ENCODE peak calls at places on chromosome 12, in four cellular contexts. I is K562, U is breast epithelium, E is transverse colon. A is an unnamed sample.

GRCh38 chr12:69442894-69443293 is 27.3 kb upstream of the FRS2 start:
- DNase-seq in I (no peak), U (no peak), E (no peak), A (no peak)

GRCh38 chr12:108133482-108133881 is 4.4 kb downstream of the WSCD2 start:
- DNase-seq in I (no peak), U (no peak), E (no peak), A (no peak)

GRCh38 chr12:119156401-119156800 is 22.3 kb upstream of the HSPB8 start:
- DNase-seq in I (peak), U (no peak), E (no peak), A (no peak)

GRCh38 chr12:16605666-16606116 is 271 bp downstream of the LMO3 start:
- DNase-seq in I (no peak), U (no peak), E (no peak), A (no peak)

GRCh38 chr12:95418142-95418541 is 55.8 kb upstream of the METAP2 start:
- DNase-seq in I (no peak), U (no peak), E (no peak), A (no peak)

GRCh38 chr12:109736552-109737108 is 23.0 kb downstream of the FAM222A start:
- DNase-seq in I (peak), U (peak), E (no peak), A (peak)

GRCh38 chr12:109696485-109697269 is 16.9 kb upstream of the FAM222A start:
- DNase-seq in I (peak), U (no peak), E (no peak), A (no peak)

GRCh38 chr12:58776144-58776543 is 144.2 kb downstream of the LRIG3 start:
- DNase-seq in I (no peak), U (no peak), E (no peak), A (no peak)

GRCh38 chr12:92199846-92200576 is 54.4 kb upstream of the BTG1 start:
- DNase-seq in I (no peak), U (no peak), E (no peak), A (no peak)

GRCh38 chr12:51417826-51418225 is 6.8 kb upstream of the SLC4A8 start:
- DNase-seq in I (no peak), U (no peak), E (no peak), A (no peak)

GRCh38 chr12:14272954-14273910 is 92.2 kb upstream of the ATF7IP start:
- DNase-seq in I (no peak), U (no peak), E (no peak), A (no peak)

GRCh38 chr12:30754383-30754749 is 385 bp downstream of the CAPRIN2 start:
- DNase-seq in I (no peak), U (no peak), E (no peak), A (no peak)

GRCh38 chr12:111276189-111276588 is 92.7 kb downstream of the PHETA1 start:
- DNase-seq in I (no peak), U (no peak), E (no peak), A (no peak)

GRCh38 chr12:123896786-123897185 is 75.8 kb downstream of the CCDC92 start:
- DNase-seq in I (no peak), U (no peak), E (no peak), A (no peak)

GRCh38 chr12:87796961-87797516 is 232.2 kb downstream of the C12orf50 start:
- DNase-seq in I (no peak), U (no peak), E (no peak), A (no peak)

GRCh38 chr12:51592034-51592705 is 1.1 kb downstream of the SCN8A start:
- DNase-seq in I (no peak), U (no peak), E (no peak), A (no peak)

GRCh38 chr12:42173961-42174521 is 29.4 kb upstream of the GXYLT1 start:
- DNase-seq in I (no peak), U (no peak), E (no peak), A (no peak)

GRCh38 chr12:98998697-98999299 is 353.7 kb downstream of the APAF1 start:
- DNase-seq in I (peak), U (no peak), E (no peak), A (no peak)

GRCh38 chr12:129186952-129187351 is 333.7 kb downstream of the GLT1D1 start:
- DNase-seq in I (no peak), U (no peak), E (no peak), A (no peak)
- TF ChIP-seq CTCF in I (peak), U (no peak), E (no peak), A (no peak)

GRCh38 chr12:101969-102878 is 35.7 kb downstream of the IQSEC3 start:
- DNase-seq in I (peak), U (no peak), E (no peak), A (no peak)

GRCh38 chr12:105696-106095 is 39.1 kb downstream of the IQSEC3 start:
- DNase-seq in I (no peak), U (no peak), E (no peak), A (no peak)

GRCh38 chr12:104573-105081 is 38.1 kb downstream of the IQSEC3 start:
- DNase-seq in I (no peak), U (no peak), E (peak), A (no peak)

GRCh38 chr12:102879-103168 is 36.3 kb downstream of the IQSEC3 start:
- DNase-seq in I (no peak), U (no peak), E (no peak), A (no peak)

GRCh38 chr12:103169-103981 is 36.8 kb downstream of the IQSEC3 start:
- DNase-seq in I (peak), U (no peak), E (no peak), A (no peak)
- TF ChIP-seq POLR2AphosphoS5 in I (no peak), U (no peak), E (no peak), A (no peak)

GRCh38 chr12:62646566-62646965 is 179.9 kb downstream of the MON2 start:
- DNase-seq in I (no peak), U (no peak), E (no peak), A (no peak)
- TF ChIP-seq CTCF in I (no peak), U (no peak), E (no peak), A (no peak)

GRCh38 chr12:64742371-64742770 is 16.8 kb downstream of the GNS start:
- DNase-seq in I (no peak), U (no peak), E (no peak), A (no peak)
- TF ChIP-seq POLR2AphosphoS5 in I (no peak), U (no peak), E (no peak), A (no peak)

GRCh38 chr12:11026118-11026517 is 3.7 kb upstream of the TAS2R19 start:
- DNase-seq in I (no peak), U (no peak), E (no peak), A (no peak)
- TF ChIP-seq CTCF in I (no peak), U (no peak), E (no peak), A (no peak)

DNA sequence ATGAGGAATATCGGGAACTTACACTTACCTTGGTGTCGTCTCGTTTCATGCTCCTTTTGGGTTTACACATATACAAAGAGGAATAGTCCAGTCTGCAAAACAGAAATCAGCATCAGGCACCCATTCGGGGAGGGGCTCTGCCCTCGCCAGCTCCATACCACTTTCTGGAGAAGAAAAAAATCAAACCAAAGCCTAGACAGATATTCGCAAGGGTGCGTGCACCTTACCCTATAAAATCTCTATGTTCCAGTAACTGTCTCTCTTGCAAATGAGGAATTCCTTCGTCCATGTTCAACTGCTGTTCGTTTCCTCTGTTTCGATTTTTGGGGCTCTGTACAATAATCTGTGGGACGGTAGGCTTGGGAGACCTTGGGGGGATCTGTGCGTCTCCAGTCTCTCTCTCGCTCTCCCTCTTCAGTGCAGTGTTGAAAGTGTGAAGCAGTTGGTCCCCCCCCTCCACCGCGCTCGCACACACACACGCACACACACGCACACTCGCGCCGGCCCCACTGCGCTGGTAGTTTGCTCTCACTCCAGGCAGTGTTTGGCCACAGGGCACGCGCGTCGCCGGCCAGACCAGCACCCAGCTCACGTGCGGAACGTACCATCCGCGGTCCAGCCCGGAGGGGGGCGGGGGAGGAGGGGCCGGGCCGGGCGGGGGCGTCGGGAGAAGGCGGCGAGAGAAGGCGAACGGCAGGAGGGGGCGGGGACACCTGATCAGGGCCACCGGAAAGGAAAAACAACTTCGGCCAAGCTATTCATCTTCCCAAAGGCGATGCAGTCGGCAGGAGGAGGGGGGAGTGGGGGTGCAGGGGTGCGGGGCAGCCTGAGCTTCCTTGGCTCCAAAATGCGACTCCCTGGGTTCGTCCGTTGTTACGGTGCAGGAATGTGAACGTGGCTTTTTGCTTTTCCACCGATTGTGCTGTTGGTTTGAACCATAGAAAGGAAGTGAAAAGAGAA is at the start of gene BHLHE41:
- DNase-seq in I (peak), U (peak), E (peak), A (peak)
- TF ChIP-seq POLR2AphosphoS5 in I (no peak), U (peak), E (peak), A (peak)

GRCh38 chr12:19284658-19285057 is 154.6 kb upstream of the AEBP2 start:
- DNase-seq in I (no peak), U (no peak), E (no peak), A (no peak)

GRCh38 chr12:19285793-19286448 is 153.4 kb upstream of the AEBP2 start:
- DNase-seq in I (no peak), U (no peak), E (no peak), A (no peak)

GRCh38 chr12:19288161-19288560 is 151.1 kb upstream of the AEBP2 start:
- DNase-seq in I (no peak), U (no peak), E (no peak), A (no peak)

GRCh38 chr12:19287302-19287701 is 152.0 kb upstream of the AEBP2 start:
- DNase-seq in I (no peak), U (no peak), E (no peak), A (no peak)

GRCh38 chr12:19288603-19289244 is 150.6 kb upstream of the AEBP2 start:
- DNase-seq in I (peak), U (no peak), E (no peak), A (no peak)
- TF ChIP-seq CTCF in I (peak), U (peak), E (peak), A (peak)

GRCh38 chr12:116455540-116456306 is 103.5 kb upstream of the MAP1LC3B2 start:
- DNase-seq in I (peak), U (peak), E (peak), A (peak)
- TF ChIP-seq POLR2AphosphoS5 in I (no peak), U (peak), E (peak), A (peak)

A was measured in stomach.